ENCODE peak calls at places on chromosome 6, in five cellular contexts. G is tibial nerve, I is stomach, Q is ovary, S is HepG2. X is an unnamed sample.

GRCh38 chr6:73285674-73286283 is 22.8 kb upstream of the KHDC1 start:
- DNase-seq in S (peak), I (no peak), Q (no peak), G (peak), X (no peak)

GRCh38 chr6:16239798-16240123 is 1.4 kb downstream of the GMPR start:
- DNase-seq in I (no peak), Q (no peak), G (no peak), S (peak), X (no peak)

GRCh38 chr6:5094327-5094726 is 9.2 kb downstream of the PPP1R3G start:
- DNase-seq in S (no peak), G (no peak), I (no peak), Q (no peak), X (no peak)

GRCh38 chr6:165889636-165890403 is 226.8 kb upstream of the PDE10A start:
- DNase-seq in G (no peak), I (no peak), Q (no peak), S (peak), X (no peak)

GRCh38 chr6:39752835-39753744 is 27.9 kb upstream of the KIF6 start:
- DNase-seq in Q (no peak), I (no peak), G (no peak), S (no peak), X (no peak)

GRCh38 chr6:136753624-136754023 is 38.7 kb downstream of the MAP3K5 start:
- DNase-seq in S (no peak), I (no peak), Q (no peak), G (no peak), X (no peak)

GRCh38 chr6:69026715-69027114 is 391.6 kb downstream of the ADGRB3 start:
- DNase-seq in I (no peak), Q (no peak), S (no peak), G (no peak), X (no peak)

GRCh38 chr6:4125933-4126864 is 9.2 kb downstream of the ECI2 start:
- DNase-seq in Q (peak), I (no peak), G (peak), S (peak), X (no peak)

GRCh38 chr6:110341671-110342304 is 16.4 kb downstream of the METTL24 start:
- DNase-seq in G (no peak), I (no peak), Q (no peak), S (peak), X (no peak)

GRCh38 chr6:22636450-22636849 is 67.1 kb downstream of the HDGFL1 start:
- DNase-seq in I (no peak), G (no peak), Q (no peak), S (no peak), X (no peak)

GRCh38 chr6:137219664-137220252 is 573 bp upstream of the IFNGR1 start:
- DNase-seq in S (no peak), I (no peak), G (no peak), Q (no peak), X (no peak)

GRCh38 chr6:79436232-79436631 is 101.0 kb downstream of the LCA5 start:
- DNase-seq in S (no peak), Q (no peak), I (no peak), G (no peak), X (no peak)

GRCh38 chr6:137823826-137824501 is 43.1 kb upstream of the TNFAIP3 start:
- DNase-seq in G (peak), S (no peak), I (peak), Q (peak), X (peak)

GRCh38 chr6:84762941-84763396 is 1.4 kb downstream of the TBX18 start:
- DNase-seq in I (no peak), S (no peak), G (peak), Q (peak), X (no peak)

GRCh38 chr6:52712136-52712535 is 41.2 kb downstream of the TMEM14A start:
- DNase-seq in G (no peak), Q (no peak), I (no peak), S (no peak), X (no peak)

GRCh38 chr6:17741507-17741906 is 34.8 kb upstream of the NUP153 start:
- DNase-seq in S (no peak), Q (no peak), I (no peak), G (no peak), X (no peak)

GRCh38 chr6:144899161-144899560 is 614.0 kb downstream of the UTRN start:
- DNase-seq in I (no peak), Q (no peak), G (no peak), S (no peak), X (no peak)

GRCh38 chr6:134437376-134437775 is 119.5 kb upstream of the SGK1 start:
- DNase-seq in Q (no peak), G (no peak), I (no peak), S (no peak), X (no peak)

GRCh38 chr6:132675749-132676148 is 16.8 kb upstream of the TAAR1 start:
- DNase-seq in S (no peak), Q (no peak), I (no peak), G (no peak), X (no peak)

GRCh38 chr6:43809417-43810305 is 39.6 kb downstream of the VEGFA start:
- DNase-seq in I (peak), G (no peak), S (peak), Q (no peak), X (peak)

GRCh38 chr6:168968228-168968627 is 285.4 kb downstream of the THBS2 start:
- DNase-seq in I (no peak), G (peak), Q (no peak), S (peak), X (peak)

GRCh38 chr6:20835315-20836010 is 301.2 kb downstream of the CDKAL1 start:
- DNase-seq in S (no peak), Q (no peak), G (no peak), I (no peak), X (no peak)

GRCh38 chr6:20833881-20834515 is 299.7 kb downstream of the CDKAL1 start:
- DNase-seq in I (no peak), S (no peak), Q (no peak), G (no peak), X (no peak)

GRCh38 chr6:20839624-20840023 is 305.4 kb downstream of the CDKAL1 start:
- DNase-seq in G (no peak), S (no peak), Q (no peak), I (no peak), X (no peak)

GRCh38 chr6:20838113-20838512 is 303.9 kb downstream of the CDKAL1 start:
- DNase-seq in I (no peak), S (no peak), Q (no peak), G (no peak), X (no peak)

GRCh38 chr6:20837189-20837588 is 302.9 kb downstream of the CDKAL1 start:
- DNase-seq in G (no peak), I (no peak), Q (no peak), S (no peak), X (no peak)
- TF ChIP-seq EP300 in G (no peak), I (no peak), Q (no peak), S (no peak), X (no peak)

DNA sequence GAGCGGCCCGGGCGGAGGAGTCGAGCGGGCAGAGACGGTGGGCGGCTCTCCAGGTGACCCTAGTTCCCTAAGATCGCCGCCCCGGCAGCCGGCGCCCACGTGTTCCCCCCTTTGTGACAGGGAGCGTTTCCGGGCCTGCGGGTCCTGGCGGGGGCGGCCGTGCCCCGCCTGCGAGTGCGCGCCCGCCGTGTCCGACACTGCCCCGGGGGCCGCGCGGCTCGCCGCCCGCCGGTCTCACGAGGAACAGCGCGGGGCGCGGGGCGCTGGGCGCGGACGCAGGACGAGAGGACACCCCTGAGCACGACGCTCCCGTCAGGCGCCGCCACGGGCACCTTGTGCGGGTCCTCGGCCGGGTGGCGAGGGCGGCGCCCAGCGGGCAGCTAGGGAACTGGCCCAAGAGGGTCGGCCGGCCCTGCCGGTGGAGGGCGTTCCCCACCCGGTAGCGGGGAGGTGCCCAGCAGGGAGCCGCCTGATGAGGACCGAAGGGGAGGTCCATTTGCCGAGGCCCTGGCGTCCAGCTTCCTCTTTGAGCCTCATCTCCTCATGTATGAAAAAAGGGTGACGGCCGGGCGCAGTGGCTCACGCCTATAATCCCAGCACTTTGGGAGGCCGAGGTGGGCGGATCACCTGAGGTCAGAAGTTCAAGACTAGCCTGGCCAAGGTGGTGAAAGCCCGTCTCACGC is at the start of gene VARS1:
- DNase-seq in G (peak), Q (peak), S (peak), I (peak), X (peak)
- TF ChIP-seq EP300 in G (peak), Q (no peak), S (no peak), I (no peak), X (no peak)

GRCh38 chr6:128131566-128131965 is 230.7 kb upstream of the THEMIS start:
- DNase-seq in I (no peak), G (no peak), S (no peak), Q (no peak), X (no peak)

GRCh38 chr6:128131036-128131435 is 230.2 kb upstream of the THEMIS start:
- DNase-seq in G (no peak), S (no peak), Q (no peak), I (no peak), X (no peak)

GRCh38 chr6:128127650-128128049 is 226.8 kb upstream of the THEMIS start:
- DNase-seq in I (no peak), S (no peak), G (no peak), Q (no peak), X (no peak)

GRCh38 chr6:128124713-128125112 is 223.9 kb upstream of the THEMIS start:
- DNase-seq in Q (no peak), G (no peak), S (peak), I (no peak), X (no peak)

GRCh38 chr6:128129679-128130078 is 228.8 kb upstream of the THEMIS start:
- DNase-seq in G (no peak), Q (no peak), S (no peak), I (no peak), X (no peak)
- TF ChIP-seq EP300 in G (no peak), Q (no peak), S (no peak), I (no peak), X (no peak)

GRCh38 chr6:49698538-49699205 is 14.7 kb downstream of the CRISP2 start:
- DNase-seq in I (no peak), G (no peak), S (no peak), Q (no peak), X (no peak)
- TF ChIP-seq EP300 in I (no peak), G (no peak), S (no peak), Q (no peak), X (no peak)

GRCh38 chr6:150565945-150566344 is 33.7 kb upstream of the PLEKHG1 start:
- DNase-seq in S (no peak), Q (no peak), G (no peak), I (no peak), X (no peak)

GRCh38 chr6:150567360-150567759 is 32.3 kb upstream of the PLEKHG1 start:
- DNase-seq in S (peak), Q (no peak), G (no peak), I (no peak), X (no peak)

GRCh38 chr6:150568560-150568959 is 31.1 kb upstream of the PLEKHG1 start:
- DNase-seq in Q (no peak), I (no peak), S (peak), G (no peak), X (no peak)

GRCh38 chr6:150566486-150566885 is 33.2 kb upstream of the PLEKHG1 start:
- DNase-seq in G (no peak), I (no peak), S (no peak), Q (no peak), X (no peak)

DNA sequence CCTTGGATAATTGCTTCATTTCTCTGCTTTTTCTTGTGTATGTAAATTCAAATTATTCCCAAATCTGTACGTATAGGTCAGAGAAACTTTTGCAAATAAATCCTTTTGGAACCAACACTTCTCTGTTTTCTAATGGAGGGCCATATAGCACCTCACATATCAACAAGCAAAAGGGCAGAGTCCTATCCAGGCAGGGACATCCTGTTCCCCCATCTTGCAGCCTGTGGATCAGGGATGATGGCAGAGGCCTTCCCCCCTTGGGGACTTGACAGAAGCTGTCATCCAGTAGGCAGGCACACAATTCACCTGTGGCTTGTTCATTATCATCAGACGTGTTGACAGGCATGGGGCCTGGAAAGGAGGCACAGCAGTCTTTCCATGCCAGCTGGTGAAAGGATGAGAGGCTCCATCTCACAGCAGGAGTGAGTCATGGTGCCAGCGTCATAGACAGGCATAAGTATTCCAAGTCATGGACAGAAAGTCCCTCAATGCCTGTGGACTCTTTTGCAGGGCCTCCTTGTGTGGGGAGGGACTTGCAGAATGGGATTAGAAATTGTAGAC is 31.8 kb upstream of the PLEKHG1 start:
- DNase-seq in G (no peak), I (no peak), Q (no peak), S (no peak), X (no peak)
- TF ChIP-seq EP300 in G (no peak), I (no peak), Q (no peak), S (no peak), X (no peak)

GRCh38 chr6:124536157-124536556 is 426.1 kb upstream of the RNF217 start:
- DNase-seq in I (no peak), Q (no peak), S (no peak), G (no peak), X (no peak)

GRCh38 chr6:124535746-124536145 is 426.5 kb upstream of the RNF217 start:
- DNase-seq in S (no peak), Q (no peak), I (no peak), G (no peak), X (no peak)

GRCh38 chr6:124536792-124537191 is 425.4 kb upstream of the RNF217 start:
- DNase-seq in Q (no peak), S (no peak), G (no peak), I (no peak), X (no peak)

DNA sequence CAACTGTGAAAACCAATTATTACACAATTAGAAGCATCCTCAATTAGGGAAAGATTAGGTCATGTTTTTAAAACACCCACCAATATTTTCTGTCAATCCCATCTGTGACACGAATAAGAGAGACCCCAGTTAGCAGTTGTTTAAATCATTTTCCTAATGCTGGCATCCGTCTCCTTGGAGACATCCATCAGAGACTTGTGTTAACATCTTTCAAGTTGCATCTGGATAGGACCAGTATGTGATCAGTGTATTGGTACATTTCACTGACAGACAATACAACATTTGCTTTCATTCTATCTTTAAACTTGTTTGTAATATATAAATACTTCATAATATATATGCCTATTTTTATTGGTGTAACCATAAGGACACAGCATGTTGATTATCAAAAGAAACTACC is 420.6 kb upstream of the RNF217 start:
- DNase-seq in S (no peak), I (no peak), Q (no peak), G (no peak), X (no peak)
- TF ChIP-seq EP300 in S (no peak), I (no peak), Q (no peak), G (no peak), X (no peak)

DNA sequence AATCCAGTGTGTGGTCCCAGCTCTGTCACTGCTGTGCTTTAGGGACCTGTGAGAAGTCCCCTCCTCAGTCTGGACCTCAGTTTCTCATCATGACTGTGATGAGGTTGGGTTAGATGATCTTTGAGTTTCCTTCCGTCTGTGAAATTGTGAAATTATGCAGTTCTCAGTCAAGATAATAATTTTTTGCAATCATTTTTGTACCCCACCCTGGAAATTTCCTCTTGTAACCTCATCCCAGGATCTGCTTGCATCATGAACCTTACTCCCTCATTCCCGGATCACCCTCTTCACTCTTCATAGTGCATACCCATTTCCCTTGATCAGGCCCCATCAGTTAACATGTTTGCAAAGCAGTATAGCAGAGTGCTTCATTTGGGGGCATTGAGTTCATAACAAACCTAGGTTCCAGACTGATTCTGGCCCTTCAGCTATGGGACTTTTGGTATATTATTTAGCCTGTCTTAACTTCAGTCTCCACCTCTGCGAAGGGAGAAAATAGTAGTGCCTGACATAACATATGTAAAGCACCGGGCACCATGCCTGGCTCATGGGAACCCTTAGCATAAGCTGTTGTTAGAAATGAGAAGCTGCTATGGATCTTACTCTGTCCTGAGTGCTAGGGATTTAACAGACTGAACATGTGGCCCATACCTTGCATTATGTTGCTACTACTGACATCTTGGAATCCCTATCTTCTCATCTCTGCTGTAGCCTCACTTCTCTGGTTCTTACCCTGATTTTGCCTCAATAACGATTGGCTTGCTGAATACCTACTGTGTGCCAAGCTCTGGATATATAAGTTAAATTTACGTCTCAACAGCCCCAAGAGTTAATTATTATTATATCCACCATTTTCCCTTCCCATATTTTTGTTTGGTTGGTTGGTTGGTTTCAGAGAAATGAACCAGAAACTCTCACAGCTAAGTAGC is 1.4 kb downstream of the ZNF76 start:
- DNase-seq in G (peak), I (no peak), S (no peak), Q (no peak), X (peak)
- TF ChIP-seq EP300 in G (no peak), I (no peak), S (no peak), Q (no peak), X (no peak)

GRCh38 chr6:139699335-139699734 is 324.9 kb upstream of the CITED2 start:
- DNase-seq in I (no peak), G (peak), S (no peak), Q (no peak), X (no peak)

GRCh38 chr6:139690007-139690406 is 315.6 kb upstream of the CITED2 start:
- DNase-seq in Q (no peak), S (no peak), I (no peak), G (no peak), X (no peak)

GRCh38 chr6:139693735-139694134 is 319.3 kb upstream of the CITED2 start:
- DNase-seq in I (no peak), G (no peak), Q (no peak), S (no peak), X (no peak)

GRCh38 chr6:139698526-139699182 is 324.2 kb upstream of the CITED2 start:
- DNase-seq in I (no peak), Q (peak), S (no peak), G (peak), X (peak)

GRCh38 chr6:139695361-139695760 is 320.9 kb upstream of the CITED2 start:
- DNase-seq in I (no peak), S (no peak), Q (no peak), G (no peak), X (no peak)
- TF ChIP-seq EP300 in I (no peak), S (no peak), Q (no peak), G (no peak), X (no peak)

DNA sequence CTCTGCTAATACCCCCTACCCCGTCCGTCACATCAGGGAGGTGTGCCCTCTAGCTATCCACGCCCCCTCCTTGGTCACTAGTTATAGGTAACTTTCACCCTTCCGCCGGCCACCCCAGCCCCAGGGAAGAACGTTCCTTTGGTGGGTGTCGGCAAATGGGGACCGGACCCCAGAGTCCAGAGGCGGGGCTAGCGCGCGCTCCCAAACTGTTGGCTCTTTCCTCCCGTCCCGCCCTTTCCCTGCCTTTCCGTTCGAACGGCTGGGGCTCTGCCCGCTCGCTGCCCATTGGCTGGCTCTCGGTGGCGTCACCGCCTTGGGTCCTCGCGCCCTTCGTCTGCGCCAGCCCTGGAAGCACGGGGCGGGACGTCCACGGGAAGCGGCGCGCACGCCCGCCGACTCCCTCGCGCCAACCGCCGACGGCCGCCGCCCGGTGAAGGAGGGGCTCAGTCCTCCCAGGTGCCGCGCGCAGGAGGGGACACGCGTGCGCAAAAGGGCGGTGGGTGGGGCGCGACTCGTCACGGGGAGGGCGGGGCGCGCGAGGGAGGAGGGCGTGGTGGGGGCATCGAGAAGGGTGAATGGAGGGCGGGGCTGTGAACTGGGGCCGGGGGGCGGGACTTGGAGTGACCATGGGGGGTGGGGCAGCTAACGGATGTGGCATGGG is 634 bp upstream of the PHF1 start:
- DNase-seq in I (peak), G (peak), Q (peak), S (peak), X (peak)
- TF ChIP-seq EP300 in I (no peak), G (peak), Q (peak), S (no peak), X (no peak)

X was measured in sigmoid colon.